ENCODE peak calls at places on chromosomes 6 and 20, in nine cellular contexts. One of them, this sample, is unnamed.

GRCh38 chr20:62845818-62846527 is 15.6 kb downstream of the TCFL5 start:
- DNase-seq in activated T-cell treated with anti-CD3 and anti-CD28 coated beads for 4 hours: no peak
- DNase-seq in cardiac fibroblast: peak
- DNase-seq in COLO829: no peak
- DNase-seq in BJ: no peak
- DNase-seq in omental fat pad: no peak
- DNase-seq in NCI-H2029: no peak
- DNase-seq in CD4-positive, CD25-positive, alpha-beta regulatory T cell: no peak
- DNase-seq in GM04504: no peak
- DNase-seq in this sample: no peak

GRCh38 chr6:42264146-42264851 is 46.6 kb upstream of the MRPS10 start:
- DNase-seq in activated T-cell treated with anti-CD3 and anti-CD28 coated beads for 4 hours: no peak
- DNase-seq in cardiac fibroblast: no peak
- DNase-seq in COLO829: no peak
- DNase-seq in BJ: no peak
- DNase-seq in omental fat pad: no peak
- DNase-seq in NCI-H2029: no peak
- DNase-seq in CD4-positive, CD25-positive, alpha-beta regulatory T cell: no peak
- DNase-seq in GM04504: no peak
- DNase-seq in this sample: no peak

GRCh38 chr6:7523922-7524321 is 17.5 kb upstream of the DSP start:
- DNase-seq in activated T-cell treated with anti-CD3 and anti-CD28 coated beads for 4 hours: no peak
- DNase-seq in cardiac fibroblast: no peak
- DNase-seq in COLO829: no peak
- DNase-seq in BJ: no peak
- DNase-seq in omental fat pad: no peak
- DNase-seq in NCI-H2029: no peak
- DNase-seq in CD4-positive, CD25-positive, alpha-beta regulatory T cell: no peak
- DNase-seq in GM04504: no peak
- DNase-seq in this sample: no peak

GRCh38 chr6:15987569-15987968 is 141.3 kb upstream of the MYLIP start:
- DNase-seq in activated T-cell treated with anti-CD3 and anti-CD28 coated beads for 4 hours: no peak
- DNase-seq in cardiac fibroblast: peak
- DNase-seq in COLO829: peak
- DNase-seq in BJ: no peak
- DNase-seq in omental fat pad: no peak
- DNase-seq in NCI-H2029: peak
- DNase-seq in CD4-positive, CD25-positive, alpha-beta regulatory T cell: no peak
- DNase-seq in GM04504: no peak
- DNase-seq in this sample: no peak

GRCh38 chr6:30884521-30885480 is 482 bp downstream of the DDR1 start:
- DNase-seq in activated T-cell treated with anti-CD3 and anti-CD28 coated beads for 4 hours: no peak
- DNase-seq in cardiac fibroblast: peak
- DNase-seq in COLO829: peak
- DNase-seq in BJ: no peak
- DNase-seq in omental fat pad: no peak
- DNase-seq in NCI-H2029: peak
- DNase-seq in CD4-positive, CD25-positive, alpha-beta regulatory T cell: peak
- DNase-seq in GM04504: no peak
- DNase-seq in this sample: peak

GRCh38 chr6:85355816-85356215 is 94.1 kb upstream of the NT5E start:
- DNase-seq in activated T-cell treated with anti-CD3 and anti-CD28 coated beads for 4 hours: no peak
- DNase-seq in cardiac fibroblast: no peak
- DNase-seq in COLO829: no peak
- DNase-seq in BJ: no peak
- DNase-seq in omental fat pad: no peak
- DNase-seq in NCI-H2029: no peak
- DNase-seq in CD4-positive, CD25-positive, alpha-beta regulatory T cell: no peak
- DNase-seq in GM04504: no peak
- DNase-seq in this sample: no peak

GRCh38 chr6:138546733-138547185 is 47.5 kb upstream of the NHSL1 start:
- DNase-seq in activated T-cell treated with anti-CD3 and anti-CD28 coated beads for 4 hours: no peak
- DNase-seq in cardiac fibroblast: no peak
- DNase-seq in COLO829: no peak
- DNase-seq in BJ: no peak
- DNase-seq in omental fat pad: no peak
- DNase-seq in NCI-H2029: no peak
- DNase-seq in CD4-positive, CD25-positive, alpha-beta regulatory T cell: peak
- DNase-seq in GM04504: no peak
- DNase-seq in this sample: peak

GRCh38 chr6:106512958-106513480 is 116.3 kb downstream of the RTN4IP1 start:
- DNase-seq in activated T-cell treated with anti-CD3 and anti-CD28 coated beads for 4 hours: no peak
- DNase-seq in cardiac fibroblast: no peak
- DNase-seq in COLO829: no peak
- DNase-seq in BJ: no peak
- DNase-seq in omental fat pad: no peak
- DNase-seq in NCI-H2029: no peak
- DNase-seq in CD4-positive, CD25-positive, alpha-beta regulatory T cell: peak
- DNase-seq in GM04504: no peak
- DNase-seq in this sample: no peak

GRCh38 chr6:15433517-15433874 is 187.6 kb downstream of the JARID2 start:
- DNase-seq in activated T-cell treated with anti-CD3 and anti-CD28 coated beads for 4 hours: no peak
- DNase-seq in cardiac fibroblast: no peak
- DNase-seq in COLO829: no peak
- DNase-seq in BJ: no peak
- DNase-seq in omental fat pad: no peak
- DNase-seq in NCI-H2029: no peak
- DNase-seq in CD4-positive, CD25-positive, alpha-beta regulatory T cell: no peak
- DNase-seq in GM04504: no peak
- DNase-seq in this sample: no peak

GRCh38 chr6:44537306-44538049 is 150.0 kb downstream of the CDC5L start:
- DNase-seq in activated T-cell treated with anti-CD3 and anti-CD28 coated beads for 4 hours: no peak
- DNase-seq in cardiac fibroblast: no peak
- DNase-seq in COLO829: no peak
- DNase-seq in BJ: no peak
- DNase-seq in omental fat pad: no peak
- DNase-seq in NCI-H2029: no peak
- DNase-seq in CD4-positive, CD25-positive, alpha-beta regulatory T cell: no peak
- DNase-seq in GM04504: no peak
- DNase-seq in this sample: no peak

GRCh38 chr6:112016335-112016734 is 37.6 kb upstream of the CCN6 start:
- DNase-seq in activated T-cell treated with anti-CD3 and anti-CD28 coated beads for 4 hours: no peak
- DNase-seq in cardiac fibroblast: peak
- DNase-seq in COLO829: no peak
- DNase-seq in BJ: no peak
- DNase-seq in omental fat pad: no peak
- DNase-seq in NCI-H2029: no peak
- DNase-seq in CD4-positive, CD25-positive, alpha-beta regulatory T cell: no peak
- DNase-seq in GM04504: no peak
- DNase-seq in this sample: peak

GRCh38 chr6:37696220-37696840 is 1.4 kb downstream of the MDGA1 start:
- DNase-seq in activated T-cell treated with anti-CD3 and anti-CD28 coated beads for 4 hours: no peak
- DNase-seq in cardiac fibroblast: peak
- DNase-seq in COLO829: no peak
- DNase-seq in BJ: no peak
- DNase-seq in omental fat pad: no peak
- DNase-seq in NCI-H2029: no peak
- DNase-seq in CD4-positive, CD25-positive, alpha-beta regulatory T cell: peak
- DNase-seq in GM04504: no peak
- DNase-seq in this sample: peak

GRCh38 chr6:38720295-38720694 is 5.2 kb downstream of the DNAH8 start:
- DNase-seq in activated T-cell treated with anti-CD3 and anti-CD28 coated beads for 4 hours: no peak
- DNase-seq in cardiac fibroblast: peak
- DNase-seq in COLO829: no peak
- DNase-seq in BJ: no peak
- DNase-seq in omental fat pad: no peak
- DNase-seq in NCI-H2029: no peak
- DNase-seq in CD4-positive, CD25-positive, alpha-beta regulatory T cell: no peak
- DNase-seq in GM04504: no peak
- DNase-seq in this sample: peak

GRCh38 chr6:64012351-64013060 is 376.9 kb downstream of the PHF3 start:
- DNase-seq in activated T-cell treated with anti-CD3 and anti-CD28 coated beads for 4 hours: no peak
- DNase-seq in cardiac fibroblast: peak
- DNase-seq in COLO829: peak
- DNase-seq in BJ: no peak
- DNase-seq in omental fat pad: no peak
- DNase-seq in NCI-H2029: no peak
- DNase-seq in CD4-positive, CD25-positive, alpha-beta regulatory T cell: no peak
- DNase-seq in GM04504: no peak
- DNase-seq in this sample: no peak

GRCh38 chr6:108117427-108118358 is 43.2 kb upstream of the OSTM1 start:
- DNase-seq in activated T-cell treated with anti-CD3 and anti-CD28 coated beads for 4 hours: no peak
- DNase-seq in cardiac fibroblast: peak
- DNase-seq in COLO829: no peak
- DNase-seq in BJ: no peak
- DNase-seq in omental fat pad: no peak
- DNase-seq in NCI-H2029: no peak
- DNase-seq in CD4-positive, CD25-positive, alpha-beta regulatory T cell: peak
- DNase-seq in GM04504: no peak
- DNase-seq in this sample: peak

GRCh38 chr6:169189227-169189626 is 64.4 kb downstream of the THBS2 start:
- DNase-seq in activated T-cell treated with anti-CD3 and anti-CD28 coated beads for 4 hours: no peak
- DNase-seq in cardiac fibroblast: no peak
- DNase-seq in COLO829: no peak
- DNase-seq in BJ: no peak
- DNase-seq in omental fat pad: no peak
- DNase-seq in NCI-H2029: peak
- DNase-seq in CD4-positive, CD25-positive, alpha-beta regulatory T cell: no peak
- DNase-seq in GM04504: no peak
- DNase-seq in this sample: no peak

GRCh38 chr6:110635096-110635495 is 158.7 kb upstream of the SLC22A16 start:
- DNase-seq in activated T-cell treated with anti-CD3 and anti-CD28 coated beads for 4 hours: no peak
- DNase-seq in cardiac fibroblast: no peak
- DNase-seq in COLO829: no peak
- DNase-seq in BJ: no peak
- DNase-seq in omental fat pad: no peak
- DNase-seq in NCI-H2029: no peak
- DNase-seq in CD4-positive, CD25-positive, alpha-beta regulatory T cell: no peak
- DNase-seq in GM04504: no peak
- DNase-seq in this sample: no peak

GRCh38 chr6:127879685-127880084 is 21.2 kb downstream of the THEMIS start:
- DNase-seq in activated T-cell treated with anti-CD3 and anti-CD28 coated beads for 4 hours: peak
- DNase-seq in cardiac fibroblast: peak
- DNase-seq in COLO829: no peak
- DNase-seq in BJ: no peak
- DNase-seq in omental fat pad: no peak
- DNase-seq in NCI-H2029: no peak
- DNase-seq in CD4-positive, CD25-positive, alpha-beta regulatory T cell: no peak
- DNase-seq in GM04504: peak
- DNase-seq in this sample: peak

GRCh38 chr6:109696355-109696754 is 5.3 kb downstream of the FIG4 start:
- DNase-seq in activated T-cell treated with anti-CD3 and anti-CD28 coated beads for 4 hours: no peak
- DNase-seq in cardiac fibroblast: no peak
- DNase-seq in COLO829: no peak
- DNase-seq in BJ: no peak
- DNase-seq in omental fat pad: no peak
- DNase-seq in NCI-H2029: no peak
- DNase-seq in CD4-positive, CD25-positive, alpha-beta regulatory T cell: no peak
- DNase-seq in GM04504: no peak
- DNase-seq in this sample: no peak

GRCh38 chr20:64055893-64056638 is 6.6 kb upstream of the SOX18 start:
- DNase-seq in activated T-cell treated with anti-CD3 and anti-CD28 coated beads for 4 hours: no peak
- DNase-seq in cardiac fibroblast: peak
- DNase-seq in COLO829: no peak
- DNase-seq in BJ: no peak
- DNase-seq in omental fat pad: no peak
- DNase-seq in NCI-H2029: no peak
- DNase-seq in CD4-positive, CD25-positive, alpha-beta regulatory T cell: no peak
- DNase-seq in GM04504: no peak
- DNase-seq in this sample: peak

GRCh38 chr6:27503436-27504030 is 30.6 kb upstream of the ZNF184 start:
- DNase-seq in activated T-cell treated with anti-CD3 and anti-CD28 coated beads for 4 hours: peak
- DNase-seq in cardiac fibroblast: peak
- DNase-seq in COLO829: peak
- DNase-seq in BJ: no peak
- DNase-seq in omental fat pad: no peak
- DNase-seq in NCI-H2029: no peak
- DNase-seq in CD4-positive, CD25-positive, alpha-beta regulatory T cell: peak
- DNase-seq in GM04504: no peak
- DNase-seq in this sample: peak

GRCh38 chr20:34579936-34580587 is 21.5 kb downstream of the MAP1LC3A start:
- DNase-seq in activated T-cell treated with anti-CD3 and anti-CD28 coated beads for 4 hours: no peak
- DNase-seq in cardiac fibroblast: no peak
- DNase-seq in COLO829: no peak
- DNase-seq in BJ: no peak
- DNase-seq in omental fat pad: no peak
- DNase-seq in NCI-H2029: peak
- DNase-seq in CD4-positive, CD25-positive, alpha-beta regulatory T cell: peak
- DNase-seq in GM04504: no peak
- DNase-seq in this sample: no peak

GRCh38 chr6:159727717-159728440 is 573 bp downstream of the WTAP start:
- DNase-seq in activated T-cell treated with anti-CD3 and anti-CD28 coated beads for 4 hours: no peak
- DNase-seq in cardiac fibroblast: peak
- DNase-seq in COLO829: no peak
- DNase-seq in BJ: no peak
- DNase-seq in omental fat pad: no peak
- DNase-seq in NCI-H2029: peak
- DNase-seq in CD4-positive, CD25-positive, alpha-beta regulatory T cell: peak
- DNase-seq in GM04504: no peak
- DNase-seq in this sample: peak

GRCh38 chr6:90610671-90611542 is 24.0 kb upstream of the MAP3K7 start:
- DNase-seq in activated T-cell treated with anti-CD3 and anti-CD28 coated beads for 4 hours: peak
- DNase-seq in cardiac fibroblast: peak
- DNase-seq in COLO829: no peak
- DNase-seq in BJ: no peak
- DNase-seq in omental fat pad: no peak
- DNase-seq in NCI-H2029: no peak
- DNase-seq in CD4-positive, CD25-positive, alpha-beta regulatory T cell: peak
- DNase-seq in GM04504: no peak
- DNase-seq in this sample: peak

GRCh38 chr6:116450769-116451740 is 10.1 kb upstream of the CALHM6 start:
- DNase-seq in activated T-cell treated with anti-CD3 and anti-CD28 coated beads for 4 hours: no peak
- DNase-seq in cardiac fibroblast: no peak
- DNase-seq in COLO829: no peak
- DNase-seq in BJ: no peak
- DNase-seq in omental fat pad: no peak
- DNase-seq in NCI-H2029: peak
- DNase-seq in CD4-positive, CD25-positive, alpha-beta regulatory T cell: no peak
- DNase-seq in GM04504: no peak
- DNase-seq in this sample: no peak

GRCh38 chr6:158086054-158086705 is 81.9 kb downstream of the SERAC1 start:
- DNase-seq in activated T-cell treated with anti-CD3 and anti-CD28 coated beads for 4 hours: no peak
- DNase-seq in cardiac fibroblast: peak
- DNase-seq in COLO829: no peak
- DNase-seq in BJ: peak
- DNase-seq in omental fat pad: no peak
- DNase-seq in NCI-H2029: no peak
- DNase-seq in CD4-positive, CD25-positive, alpha-beta regulatory T cell: peak
- DNase-seq in GM04504: peak
- DNase-seq in this sample: no peak

GRCh38 chr20:11076434-11076833 is 402.6 kb upstream of the JAG1 start:
- DNase-seq in activated T-cell treated with anti-CD3 and anti-CD28 coated beads for 4 hours: no peak
- DNase-seq in cardiac fibroblast: no peak
- DNase-seq in COLO829: no peak
- DNase-seq in BJ: no peak
- DNase-seq in omental fat pad: no peak
- DNase-seq in NCI-H2029: no peak
- DNase-seq in CD4-positive, CD25-positive, alpha-beta regulatory T cell: no peak
- DNase-seq in GM04504: no peak
- DNase-seq in this sample: no peak

GRCh38 chr6:110895907-110896608 is 21.5 kb downstream of the AMD1 start:
- DNase-seq in activated T-cell treated with anti-CD3 and anti-CD28 coated beads for 4 hours: no peak
- DNase-seq in cardiac fibroblast: no peak
- DNase-seq in COLO829: no peak
- DNase-seq in BJ: no peak
- DNase-seq in omental fat pad: no peak
- DNase-seq in NCI-H2029: no peak
- DNase-seq in CD4-positive, CD25-positive, alpha-beta regulatory T cell: no peak
- DNase-seq in GM04504: no peak
- DNase-seq in this sample: no peak

GRCh38 chr6:73285674-73286283 is 22.8 kb upstream of the KHDC1 start:
- DNase-seq in activated T-cell treated with anti-CD3 and anti-CD28 coated beads for 4 hours: no peak
- DNase-seq in cardiac fibroblast: peak
- DNase-seq in COLO829: peak
- DNase-seq in BJ: no peak
- DNase-seq in omental fat pad: no peak
- DNase-seq in NCI-H2029: no peak
- DNase-seq in CD4-positive, CD25-positive, alpha-beta regulatory T cell: peak
- DNase-seq in GM04504: no peak
- DNase-seq in this sample: peak

GRCh38 chr20:5654557-5654956 is 95.6 kb upstream of the SHLD1 start:
- DNase-seq in activated T-cell treated with anti-CD3 and anti-CD28 coated beads for 4 hours: no peak
- DNase-seq in cardiac fibroblast: peak
- DNase-seq in COLO829: peak
- DNase-seq in BJ: peak
- DNase-seq in omental fat pad: no peak
- DNase-seq in NCI-H2029: peak
- DNase-seq in CD4-positive, CD25-positive, alpha-beta regulatory T cell: no peak
- DNase-seq in GM04504: no peak
- DNase-seq in this sample: peak

GRCh38 chr20:9740486-9740885 is 98.4 kb downstream of the PAK5 start:
- DNase-seq in activated T-cell treated with anti-CD3 and anti-CD28 coated beads for 4 hours: no peak
- DNase-seq in cardiac fibroblast: no peak
- DNase-seq in COLO829: no peak
- DNase-seq in BJ: no peak
- DNase-seq in omental fat pad: no peak
- DNase-seq in NCI-H2029: no peak
- DNase-seq in CD4-positive, CD25-positive, alpha-beta regulatory T cell: no peak
- DNase-seq in GM04504: no peak
- DNase-seq in this sample: no peak